ENCODE peak calls at places on chromosomes 1 and 21, in four cellular contexts. Q is left lung, B is sigmoid colon, L is Peyer's patch. D is an unnamed sample.

GRCh38 chr1:150621497-150622113 is 7.8 kb downstream of the ENSA start:
- DNase-seq in L (no peak), B (peak), Q (peak), D (no peak)

GRCh38 chr1:164602142-164602429 is 43.1 kb downstream of the PBX1 start:
- DNase-seq in B (no peak), L (no peak), Q (peak), D (no peak)

GRCh38 chr1:36520056-36520455 is 37.3 kb upstream of the CSF3R start:
- DNase-seq in B (peak), Q (no peak), L (no peak), D (no peak)

GRCh38 chr1:69499203-69499803 is 68.4 kb upstream of the LRRC7 start:
- DNase-seq in L (no peak), B (no peak), Q (no peak), D (no peak)

GRCh38 chr1:180231506-180232420 is 1.7 kb downstream of the LHX4 start:
- DNase-seq in Q (no peak), L (peak), B (peak), D (no peak)

GRCh38 chr1:240145120-240145519 is 53.4 kb downstream of the FMN2 start:
- DNase-seq in L (no peak), Q (no peak), B (no peak), D (no peak)

GRCh38 chr1:93753766-93754763 is 72.4 kb upstream of the BCAR3 start:
- DNase-seq in L (no peak), Q (peak), B (no peak), D (no peak)

GRCh38 chr1:217135569-217135915 is 412.3 kb upstream of the ESRRG start:
- DNase-seq in B (no peak), Q (no peak), L (no peak), D (no peak)

GRCh38 chr1:161486806-161487482 is 18.3 kb upstream of the FCGR2A start:
- DNase-seq in B (no peak), Q (no peak), L (no peak), D (no peak)

GRCh38 chr1:202213361-202214088 is 19.9 kb downstream of the LGR6 start:
- DNase-seq in L (no peak), Q (no peak), B (no peak), D (no peak)

GRCh38 chr1:18045206-18045605 is 62.4 kb upstream of the IGSF21 start:
- DNase-seq in L (no peak), B (no peak), Q (no peak), D (no peak)

GRCh38 chr21:43361493-43362296 is 65.2 kb downstream of the SIK1 start:
- DNase-seq in L (no peak), B (peak), Q (no peak), D (no peak)

GRCh38 chr1:182126272-182126800 is 64.8 kb upstream of the ZNF648 start:
- DNase-seq in L (no peak), B (no peak), Q (no peak), D (no peak)

GRCh38 chr1:17333081-17333480 is 25.1 kb downstream of the PADI4 start:
- DNase-seq in L (no peak), B (peak), Q (no peak), D (no peak)

GRCh38 chr1:12556368-12556930 is 61.6 kb downstream of the DHRS3 start:
- DNase-seq in B (peak), Q (peak), L (no peak), D (peak)

GRCh38 chr1:93874025-93874651 is 4.9 kb downstream of the DNTTIP2 start:
- DNase-seq in Q (no peak), B (no peak), L (no peak), D (no peak)

GRCh38 chr1:67431156-67431765 is 1.1 kb upstream of the SERBP1 start:
- DNase-seq in B (no peak), L (no peak), Q (no peak), D (no peak)

GRCh38 chr1:180431683-180432082 is 70.7 kb downstream of the ACBD6 start:
- DNase-seq in L (no peak), Q (no peak), B (no peak), D (no peak)

GRCh38 chr21:46142581-46143473 is 12.6 kb downstream of the FTCD start:
- DNase-seq in Q (no peak), L (no peak), B (peak), D (no peak)

GRCh38 chr1:82464362-82464931 is 663.7 kb downstream of the ADGRL2 start:
- DNase-seq in L (no peak), Q (peak), B (no peak), D (no peak)

GRCh38 chr1:169892819-169893644 is 664 bp downstream of the SCYL3 start:
- DNase-seq in L (no peak), B (peak), Q (no peak), D (peak)

GRCh38 chr1:147613506-147613905 is 56.8 kb downstream of the ACP6 start:
- DNase-seq in L (no peak), B (no peak), Q (no peak), D (no peak)

GRCh38 chr1:227792216-227793078 is 23.0 kb upstream of the PRSS38 start:
- DNase-seq in L (no peak), B (no peak), Q (no peak), D (no peak)

GRCh38 chr21:36847189-36847588 is 119.3 kb downstream of the HLCS start:
- DNase-seq in L (no peak), B (no peak), Q (no peak), D (no peak)

GRCh38 chr1:107965112-107965991 is at the start of gene VAV3:
- DNase-seq in Q (peak), L (peak), B (peak), D (peak)

GRCh38 chr1:25844485-25845337 is 14.5 kb downstream of the AUNIP start:
- DNase-seq in Q (no peak), L (no peak), B (no peak), D (no peak)

GRCh38 chr1:152002960-152003359 is 9.3 kb upstream of the S100A10 start:
- DNase-seq in L (no peak), Q (no peak), B (no peak), D (no peak)

GRCh38 chr1:90959352-90960206 is 62.3 kb downstream of the ZNF644 start:
- DNase-seq in Q (no peak), B (no peak), L (no peak), D (no peak)

GRCh38 chr1:15154480-15155036 is 1.0 kb downstream of the TMEM51 start:
- DNase-seq in L (peak), B (peak), Q (peak), D (peak)

GRCh38 chr1:181554465-181554864 is 71.1 kb downstream of the CACNA1E start:
- DNase-seq in L (no peak), B (no peak), Q (no peak), D (no peak)

GRCh38 chr1:184820956-184821355 is 66.3 kb upstream of the EDEM3 start:
- DNase-seq in L (no peak), Q (no peak), B (no peak), D (no peak)

GRCh38 chr1:187264995-187265602 is 436.4 kb downstream of the PLA2G4A start:
- DNase-seq in Q (no peak), L (no peak), B (no peak), D (no peak)

GRCh38 chr1:215667796-215668195 is 100.7 kb downstream of the KCTD3 start:
- DNase-seq in B (no peak), L (no peak), Q (no peak), D (no peak)

DNA sequence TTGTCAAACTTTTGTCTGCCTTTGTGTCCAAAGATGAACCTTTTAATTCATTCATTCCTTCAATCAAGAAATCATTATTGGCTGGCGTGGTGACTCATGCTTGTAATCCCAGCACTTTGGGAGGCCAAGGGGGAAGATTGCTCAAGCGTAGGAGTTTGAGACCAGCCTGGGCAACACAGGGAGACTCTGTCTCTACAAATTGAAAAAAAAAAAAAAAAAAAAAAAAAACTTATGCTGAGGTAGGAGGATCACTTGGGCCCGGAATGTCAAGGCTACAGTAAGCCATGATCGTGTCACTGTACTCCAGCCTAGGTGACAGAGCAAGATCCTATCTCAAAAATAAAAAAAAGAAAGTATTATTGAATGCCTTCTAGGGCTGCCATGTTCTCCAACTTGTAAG is 51.3 kb upstream of the CXADR start:
- DNase-seq in B (no peak), L (no peak), Q (no peak), D (no peak)
- H3K27ac ChIP-seq in B (no peak), L (peak), Q (no peak), D (no peak)

GRCh38 chr1:228904222-228904621 is 168.9 kb downstream of the RHOU start:
- DNase-seq in B (no peak), Q (no peak), L (no peak), D (no peak)
- H3K27ac ChIP-seq in B (no peak), Q (no peak), L (no peak), D (no peak)

GRCh38 chr21:34884346-34884929 is 164.7 kb downstream of the RUNX1 start:
- DNase-seq in B (no peak), Q (no peak), L (no peak), D (no peak)
- H3K27ac ChIP-seq in B (peak), Q (peak), L (peak), D (peak)

DNA sequence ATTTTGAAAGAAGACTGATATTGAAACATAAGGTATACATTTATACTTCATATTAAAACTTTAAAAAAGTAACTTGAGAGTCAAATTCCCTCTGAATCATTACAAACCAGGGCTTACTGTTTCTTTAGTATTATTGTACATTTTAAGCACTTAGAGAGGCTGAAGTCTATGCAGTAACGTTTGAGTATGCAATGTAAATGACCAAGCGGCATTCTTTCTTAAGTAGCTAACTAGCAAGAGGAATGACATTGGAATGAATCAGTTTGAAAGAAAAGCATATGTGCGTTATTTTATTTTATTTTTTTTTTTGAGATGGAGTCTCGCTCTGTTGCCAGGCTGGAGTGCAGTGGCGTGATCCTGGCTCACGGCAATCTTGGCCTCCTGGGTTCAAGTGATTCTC is 24.3 kb downstream of the WNT2B start:
- DNase-seq in L (no peak), B (no peak), Q (no peak), D (no peak)
- H3K27ac ChIP-seq in L (peak), B (no peak), Q (no peak), D (no peak)

GRCh38 chr1:3244539-3245315 is 175.7 kb downstream of the PRDM16 start:
- DNase-seq in Q (no peak), L (no peak), B (no peak), D (no peak)
- H3K27ac ChIP-seq in Q (no peak), L (no peak), B (no peak), D (no peak)

GRCh38 chr1:235937123-235937522 is 70.4 kb upstream of the LYST start:
- DNase-seq in B (no peak), Q (no peak), L (no peak), D (no peak)
- H3K27ac ChIP-seq in B (no peak), Q (peak), L (no peak), D (no peak)

GRCh38 chr1:156502749-156503671 is 2.4 kb upstream of the MEF2D start:
- DNase-seq in Q (peak), L (peak), B (peak), D (peak)
- H3K27ac ChIP-seq in Q (peak), L (peak), B (peak), D (peak)

D was measured in upper lobe of right lung.